ENCODE peak calls at places on chromosomes 2 and 18, in five cellular contexts. N is CD4-positive, alpha-beta memory T cell; F is upper lobe of right lung; G is CD8-positive, alpha-beta memory T cell; I is breast epithelium. Z is an unnamed sample.
A peak's percentile ranks its signal among the peaks of the same experiment; 100 is the strongest.

GRCh38 chr2:169512525-169512924 is 3.0 kb downstream of the KLHL41 start:
- DNase-seq in N (no peak), F (no peak), G (no peak), I (no peak), Z (no peak)

GRCh38 chr18:79983253-79983652 is 5.1 kb downstream of the TXNL4A start:
- DNase-seq in N (no peak), F (no peak), G (no peak), I (no peak), Z (no peak)

GRCh38 chr2:141526760-141527159 is 604.1 kb downstream of the LRP1B start:
- DNase-seq in N (no peak), F (no peak), G (no peak), I (no peak), Z (no peak)

GRCh38 chr18:69220529-69220928 is 180.2 kb upstream of the DOK6 start:
- DNase-seq in N (no peak), F (no peak), G (no peak), I (no peak), Z (no peak)

GRCh38 chr2:132662742-132663141 is 7.3 kb downstream of the LYPD1 start:
- DNase-seq in N (no peak), F (no peak), G (no peak), I (no peak), Z (no peak)

GRCh38 chr18:59715445-59715844 is 18.2 kb upstream of the CCBE1 start:
- DNase-seq in N (no peak), F (no peak), G (no peak), I (no peak), Z (no peak)

GRCh38 chr2:28681216-28681981 is 70.2 kb upstream of the PPP1CB start:
- DNase-seq in N (peak; percentile 48), F (no peak), G (peak; percentile 29), I (no peak), Z (no peak)

GRCh38 chr2:39718483-39718882 is 52.8 kb downstream of the TMEM178A start:
- DNase-seq in N (no peak), F (no peak), G (no peak), I (no peak), Z (no peak)

GRCh38 chr2:174012347-174013309 is 47.5 kb upstream of the SP3 start:
- DNase-seq in N (peak; percentile 7), F (peak; percentile 85), G (peak; percentile 31), I (peak; percentile 82), Z (no peak)

GRCh38 chr2:37590119-37590571 is 81.3 kb downstream of the CDC42EP3 start:
- DNase-seq in N (no peak), F (no peak), G (no peak), I (no peak), Z (no peak)

GRCh38 chr2:219073413-219074129 is 12.8 kb upstream of the IHH start:
- DNase-seq in N (no peak), F (no peak), G (no peak), I (no peak), Z (no peak)

GRCh38 chr2:195326537-195326936 is 330.5 kb upstream of the SLC39A10 start:
- DNase-seq in N (no peak), F (no peak), G (no peak), I (no peak), Z (no peak)

GRCh38 chr2:101305044-101305443 is 3.5 kb downstream of the RNF149 start:
- DNase-seq in N (no peak), F (no peak), G (no peak), I (no peak), Z (no peak)

GRCh38 chr2:101299601-101300000 is 8.9 kb downstream of the RNF149 start:
- DNase-seq in N (no peak), F (no peak), G (no peak), I (no peak), Z (no peak)

GRCh38 chr2:101300164-101300563 is 8.3 kb downstream of the RNF149 start:
- DNase-seq in N (no peak), F (no peak), G (no peak), I (no peak), Z (no peak)

GRCh38 chr2:101303688-101304087 is 4.8 kb downstream of the RNF149 start:
- DNase-seq in N (no peak), F (no peak), G (no peak), I (no peak), Z (no peak)

DNA sequence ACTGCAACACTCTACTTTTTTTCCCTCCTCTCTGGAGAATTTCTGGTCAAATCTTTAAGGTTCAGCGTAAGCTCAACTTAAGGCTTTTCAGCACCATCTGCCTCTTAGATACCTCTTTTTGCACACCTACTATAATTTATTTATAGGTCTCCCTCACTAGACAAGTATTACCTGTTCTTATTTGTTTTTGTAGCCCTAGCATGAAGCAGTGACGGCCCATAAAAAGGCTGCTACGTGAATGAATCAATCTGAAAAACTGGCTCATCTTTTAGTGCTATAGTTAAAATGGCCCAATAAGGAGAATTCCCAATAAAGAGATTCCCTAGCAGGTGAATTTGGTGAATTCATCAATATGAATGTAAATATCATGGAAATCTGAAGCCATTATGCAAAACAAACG is 6.5 kb downstream of the RNF149 start:
- DNase-seq in N (no peak), F (no peak), G (no peak), I (no peak), Z (no peak)
- H3K4me1 ChIP-seq in N (peaks cover 92% of the 10 kb centered on the region), F (peaks cover 54% of the 10 kb centered on the region), G (peaks cover 91% of the 10 kb centered on the region), I (peaks cover 18% of the 10 kb centered on the region), Z (peaks cover 3% of the 10 kb centered on the region)

GRCh38 chr2:69386376-69386775 is 651 bp downstream of the GFPT1 start:
- DNase-seq in N (no peak), F (no peak), G (no peak), I (no peak), Z (no peak)

GRCh38 chr2:69384618-69385081 is 2.4 kb downstream of the GFPT1 start:
- DNase-seq in N (no peak), F (no peak), G (no peak), I (no peak), Z (no peak)

GRCh38 chr2:69383178-69383812 is 3.7 kb downstream of the GFPT1 start:
- DNase-seq in N (no peak), F (no peak), G (no peak), I (no peak), Z (no peak)

GRCh38 chr2:69386789-69387734 is at the start of gene GFPT1:
- DNase-seq in N (peak; percentile 91), F (peak; percentile 98), G (peak; percentile 91), I (peak; percentile 94), Z (peak; percentile 97)

DNA sequence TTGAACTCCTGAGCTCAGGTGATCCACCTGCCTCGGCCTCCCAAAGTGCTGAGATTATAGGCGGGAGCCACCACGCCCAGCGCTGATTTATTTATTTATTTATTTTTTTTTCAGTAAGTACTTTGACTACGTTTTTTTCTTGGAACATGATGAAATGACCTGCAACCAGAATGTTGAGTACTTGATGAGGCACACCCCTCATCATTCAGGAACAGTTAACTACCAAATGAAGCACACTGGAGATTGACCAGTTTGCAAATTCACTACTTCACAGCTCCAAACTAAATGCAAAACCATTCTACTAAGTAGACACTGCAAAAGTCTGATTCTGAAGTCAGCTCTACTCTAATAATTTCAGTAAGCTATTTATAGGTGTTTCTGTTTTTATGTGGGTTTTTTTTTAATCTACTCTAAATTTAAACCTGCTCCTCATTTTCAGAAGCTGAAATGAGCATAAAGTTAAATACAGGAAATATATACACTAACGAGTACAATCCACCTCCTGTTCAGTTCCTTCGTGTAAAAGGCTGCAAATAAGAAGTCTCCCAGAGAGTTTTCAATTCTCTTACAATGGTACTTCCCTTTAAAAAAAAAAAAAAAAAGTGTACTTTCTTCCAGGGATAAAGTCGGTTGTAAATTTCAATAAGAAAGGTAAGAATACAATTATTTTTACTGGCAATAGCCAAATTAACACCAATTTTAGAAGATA is 1.4 kb downstream of the GFPT1 start:
- DNase-seq in N (no peak), F (no peak), G (no peak), I (no peak), Z (no peak)
- H3K4me1 ChIP-seq in N (peaks cover 38% of the 10 kb centered on the region), F (peaks cover 29% of the 10 kb centered on the region), G (peaks cover 27% of the 10 kb centered on the region), I (no peaks in the 10 kb centered on the region), Z (peaks cover 4% of the 10 kb centered on the region)

DNA sequence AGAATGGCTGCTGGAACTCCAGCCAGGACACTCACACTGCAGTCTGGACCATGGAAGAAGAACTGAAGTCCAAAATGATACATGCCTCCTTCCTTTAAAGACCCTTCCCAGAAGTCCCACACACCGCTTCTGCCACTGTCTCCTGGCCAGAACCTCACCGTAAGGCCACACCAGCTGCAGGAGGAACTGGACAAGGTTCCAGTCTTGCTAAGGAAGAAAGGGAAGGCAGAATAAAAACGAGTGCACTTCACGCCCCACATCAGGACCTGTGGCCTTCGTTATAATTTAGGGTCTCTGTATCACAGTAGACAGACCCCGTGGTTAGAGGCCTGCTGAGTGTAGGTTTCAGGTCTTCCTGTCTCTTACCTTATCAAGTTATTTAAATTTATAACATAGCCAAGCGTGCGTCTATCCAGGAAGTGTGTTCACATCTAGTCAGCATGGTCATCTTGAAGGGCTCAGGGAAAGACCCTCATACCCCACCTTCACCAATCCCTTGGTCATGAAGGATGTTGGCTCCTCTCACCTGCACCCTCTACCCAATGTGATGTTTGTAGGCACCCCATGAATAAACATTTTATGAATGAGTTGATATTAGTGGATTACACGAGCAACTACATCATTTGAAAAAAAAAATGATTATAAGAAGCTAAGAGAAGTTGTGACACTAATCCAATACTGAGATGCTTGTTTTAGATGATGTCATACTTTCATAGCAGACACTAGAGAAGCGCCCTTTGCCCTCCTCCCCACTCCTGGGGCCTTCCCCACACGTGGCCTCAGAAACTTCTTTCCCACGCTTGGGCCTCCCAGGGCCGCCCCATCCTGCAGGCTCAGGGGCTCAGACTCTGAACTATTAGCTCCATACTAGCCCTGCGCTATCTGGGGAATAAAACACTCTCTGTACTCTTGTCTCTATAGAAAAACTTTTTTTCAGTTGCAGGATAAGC is 157.6 kb downstream of the FAM210A start:
- DNase-seq in N (no peak), F (no peak), G (no peak), I (no peak), Z (no peak)
- H3K4me1 ChIP-seq in N (peaks cover 25% of the 10 kb centered on the region), F (peaks cover 12% of the 10 kb centered on the region), G (no peaks in the 10 kb centered on the region), I (no peaks in the 10 kb centered on the region), Z (peaks cover 7% of the 10 kb centered on the region)

GRCh38 chr2:127636248-127637235 is 9.4 kb upstream of the GPR17 start:
- DNase-seq in N (no peak), F (no peak), G (no peak), I (no peak), Z (no peak)

GRCh38 chr2:127633556-127634065 is 12.3 kb upstream of the GPR17 start:
- DNase-seq in N (no peak), F (no peak), G (no peak), I (no peak), Z (no peak)

GRCh38 chr2:127635380-127636237 is 10.3 kb upstream of the GPR17 start:
- DNase-seq in N (no peak), F (no peak), G (no peak), I (no peak), Z (no peak)

GRCh38 chr2:127634066-127634617 is 11.8 kb upstream of the GPR17 start:
- DNase-seq in N (no peak), F (no peak), G (no peak), I (no peak), Z (no peak)

DNA sequence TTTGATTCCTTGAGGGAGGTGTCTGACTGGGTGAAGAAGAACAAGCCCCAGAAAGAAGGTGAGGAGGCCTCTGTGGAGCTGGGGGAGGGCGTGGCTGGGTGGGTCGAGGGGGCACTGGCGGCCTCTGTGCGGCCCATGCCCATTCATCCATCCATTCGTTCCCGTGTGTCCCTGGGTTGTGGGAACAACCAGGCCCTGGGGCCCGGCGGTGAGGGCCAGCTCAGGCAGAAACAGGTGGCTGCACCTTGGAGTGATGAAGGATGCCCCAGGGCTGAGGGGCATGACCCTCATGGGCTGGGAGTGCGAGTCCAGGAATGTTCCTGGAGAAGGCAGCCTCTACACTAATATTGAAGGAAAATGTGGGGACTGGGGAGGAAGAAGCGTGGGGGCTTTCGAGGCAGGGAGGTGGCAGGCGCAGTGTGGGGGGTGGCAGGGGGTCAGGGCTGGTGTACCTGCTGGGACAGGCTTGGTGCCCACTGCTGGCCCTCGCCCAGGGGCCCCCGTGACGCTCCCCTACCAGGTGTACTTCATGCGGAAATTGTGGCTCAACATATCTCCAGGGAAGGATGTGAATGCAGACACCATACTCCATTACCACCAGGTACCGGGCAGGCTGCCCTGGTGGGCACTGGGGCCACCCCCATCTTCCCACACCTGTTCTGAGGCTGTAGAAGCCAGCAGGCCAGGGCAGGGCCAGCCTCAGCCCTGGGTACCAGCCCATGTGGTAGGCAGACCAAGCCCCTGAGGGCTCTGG is 11.2 kb upstream of the GPR17 start:
- DNase-seq in N (no peak), F (no peak), G (no peak), I (no peak), Z (no peak)
- H3K4me1 ChIP-seq in N (peaks cover 48% of the 10 kb centered on the region), F (peaks cover 33% of the 10 kb centered on the region), G (peaks cover 58% of the 10 kb centered on the region), I (peaks cover 3% of the 10 kb centered on the region), Z (peaks cover 44% of the 10 kb centered on the region)